ENCODE peak calls at places on chromosomes 6 and 20, in six cellular contexts. R is psoas muscle; L is GM12864; H is stimulated activated CD4-positive, alpha-beta T cell treated with anti-CD3 and anti-CD28 coated beads, Interleukin-1b, Interleukin-23, amount 100 ng/mL, for 1 hour; M is left colon; B is AG08396. F is an unnamed sample.

GRCh38 chr20:6575912-6576391 is 191.5 kb upstream of the BMP2 start:
- DNase-seq in R (no peak), L (no peak), H (no peak), M (no peak), B (no peak), F (no peak)

GRCh38 chr6:47241742-47242482 is 67.8 kb downstream of the TNFRSF21 start:
- DNase-seq in R (no peak), L (no peak), M (no peak), H (no peak), B (no peak), F (no peak)

GRCh38 chr20:35465976-35466375 is 10.6 kb downstream of the CEP250 start:
- DNase-seq in B (no peak), L (no peak), M (no peak), H (no peak), R (peak), F (no peak)

GRCh38 chr6:33708516-33709204 is 2.8 kb downstream of the UQCC2 start:
- DNase-seq in H (no peak), L (no peak), B (no peak), R (no peak), M (no peak), F (no peak)

GRCh38 chr6:109770779-109771178 is 79.7 kb downstream of the FIG4 start:
- DNase-seq in M (no peak), L (no peak), R (no peak), H (no peak), B (no peak), F (no peak)

GRCh38 chr6:128767150-128767549 is 115.8 kb upstream of the LAMA2 start:
- DNase-seq in H (no peak), B (no peak), M (no peak), R (no peak), L (no peak), F (no peak)

GRCh38 chr6:158018851-158019361 is 37.2 kb downstream of the SYNJ2 start:
- DNase-seq in M (no peak), B (no peak), H (no peak), L (no peak), R (no peak), F (peak)

GRCh38 chr20:50776122-50776795 is 18.6 kb upstream of the BCAS4 start:
- DNase-seq in M (no peak), B (no peak), R (no peak), H (no peak), L (no peak), F (no peak)

GRCh38 chr6:87281426-87281825 is 41.0 kb upstream of the SMIM8 start:
- DNase-seq in B (no peak), L (no peak), M (no peak), R (no peak), H (no peak), F (no peak)

GRCh38 chr6:56699066-56699654 is 56.5 kb upstream of the DST start:
- DNase-seq in H (no peak), B (no peak), L (no peak), M (no peak), R (no peak), F (peak)

GRCh38 chr6:18457065-18457817 is 70.1 kb downstream of the RNF144B start:
- DNase-seq in M (no peak), R (no peak), L (no peak), B (no peak), H (no peak), F (no peak)

GRCh38 chr20:17859002-17859615 is 109.5 kb downstream of the SNX5 start:
- DNase-seq in R (no peak), H (no peak), L (peak), M (no peak), B (no peak), F (no peak)

GRCh38 chr6:132853059-132853458 is 38.7 kb downstream of the RPS12 start:
- DNase-seq in R (no peak), M (no peak), L (no peak), H (no peak), B (no peak), F (no peak)

GRCh38 chr6:25352265-25352664 is 73.1 kb downstream of the CARMIL1 start:
- DNase-seq in B (no peak), R (no peak), L (no peak), H (no peak), M (no peak), F (no peak)

GRCh38 chr6:42302441-42302840 is 84.8 kb upstream of the MRPS10 start:
- DNase-seq in R (no peak), L (no peak), M (no peak), B (no peak), H (no peak), F (no peak)

F was measured in NCI-H446 treated with DMSO at 0.1 percent for 48 hours.